ENCODE peak calls at places on chromosomes 5 and 9, in six cellular contexts. G, N, V, S, R and U are unnamed samples.

GRCh38 chr9:15182003-15182695 is 124.9 kb downstream of the TTC39B start:
- DNase-seq in G (no peak), N (no peak), V (no peak), S (no peak), R (no peak), U (no peak)

GRCh38 chr9:72665421-72665820 is 144.0 kb downstream of the TMC1 start:
- DNase-seq in G (no peak), N (no peak), V (peak), S (no peak), R (peak), U (peak)

GRCh38 chr5:57113486-57113885 is 60.4 kb upstream of the GPBP1 start:
- DNase-seq in G (no peak), N (no peak), V (no peak), S (no peak), R (no peak), U (no peak)

GRCh38 chr9:129027685-129028191 is 393 bp downstream of the SH3GLB2 start:
- DNase-seq in G (no peak), N (no peak), V (no peak), S (no peak), R (no peak), U (peak)

GRCh38 chr5:149062371-149063016 is 368 bp downstream of the SH3TC2 start:
- DNase-seq in G (no peak), N (peak), V (peak), S (no peak), R (peak), U (peak)

GRCh38 chr5:106269252-106269843 is 1401.4 kb downstream of the EFNA5 start:
- DNase-seq in G (no peak), N (peak), V (peak), S (no peak), R (peak), U (peak)

GRCh38 chr9:110928604-110929003 is 109.7 kb downstream of the LPAR1 start:
- DNase-seq in G (no peak), N (no peak), V (no peak), S (no peak), R (no peak), U (peak)

GRCh38 chr5:42021119-42021518 is 96.0 kb downstream of the FBXO4 start:
- DNase-seq in G (no peak), N (no peak), V (peak), S (no peak), R (no peak), U (peak)

GRCh38 chr9:100428871-100429654 is 2.1 kb downstream of the MSANTD3 start:
- DNase-seq in G (no peak), N (peak), V (peak), S (no peak), R (peak), U (peak)

GRCh38 chr5:59562756-59563389 is 330.7 kb downstream of the PDE4D start:
- DNase-seq in G (no peak), N (no peak), V (peak), S (peak), R (peak), U (peak)

GRCh38 chr9:24293391-24293790 is 252.3 kb downstream of the IZUMO3 start:
- DNase-seq in G (no peak), N (no peak), V (no peak), S (no peak), R (no peak), U (no peak)

GRCh38 chr5:179262126-179262920 is 82.9 kb downstream of the ADAMTS2 start:
- DNase-seq in G (peak), N (no peak), V (no peak), S (peak), R (no peak), U (no peak)

GRCh38 chr9:136051568-136052432 is 43.3 kb downstream of the NACC2 start:
- DNase-seq in G (peak), N (peak), V (peak), S (no peak), R (peak), U (peak)

GRCh38 chr5:143214890-143215289 is 188.6 kb downstream of the NR3C1 start:
- DNase-seq in G (no peak), N (no peak), V (no peak), S (no peak), R (no peak), U (no peak)

GRCh38 chr5:142957528-142957927 is 187.4 kb downstream of the ARHGAP26 start:
- DNase-seq in G (no peak), N (no peak), V (no peak), S (no peak), R (no peak), U (no peak)

GRCh38 chr5:103188436-103188835 is 68.3 kb downstream of the PPIP5K2 start:
- DNase-seq in G (no peak), N (no peak), V (no peak), S (no peak), R (no peak), U (no peak)
- TF ChIP-seq CTCF in G (no peak), N (no peak), V (no peak), S (no peak), R (no peak), U (no peak)

GRCh38 chr5:16849821-16850220 is 86.3 kb downstream of the MYO10 start:
- DNase-seq in G (no peak), N (no peak), V (no peak), S (no peak), R (no peak), U (no peak)

GRCh38 chr5:16849181-16849580 is 86.9 kb downstream of the MYO10 start:
- DNase-seq in G (no peak), N (no peak), V (no peak), S (no peak), R (no peak), U (peak)

GRCh38 chr5:16841416-16841815 is 94.7 kb downstream of the MYO10 start:
- DNase-seq in G (no peak), N (no peak), V (no peak), S (no peak), R (no peak), U (no peak)

GRCh38 chr5:16842916-16843315 is 93.2 kb downstream of the MYO10 start:
- DNase-seq in G (no peak), N (no peak), V (no peak), S (no peak), R (no peak), U (no peak)

DNA sequence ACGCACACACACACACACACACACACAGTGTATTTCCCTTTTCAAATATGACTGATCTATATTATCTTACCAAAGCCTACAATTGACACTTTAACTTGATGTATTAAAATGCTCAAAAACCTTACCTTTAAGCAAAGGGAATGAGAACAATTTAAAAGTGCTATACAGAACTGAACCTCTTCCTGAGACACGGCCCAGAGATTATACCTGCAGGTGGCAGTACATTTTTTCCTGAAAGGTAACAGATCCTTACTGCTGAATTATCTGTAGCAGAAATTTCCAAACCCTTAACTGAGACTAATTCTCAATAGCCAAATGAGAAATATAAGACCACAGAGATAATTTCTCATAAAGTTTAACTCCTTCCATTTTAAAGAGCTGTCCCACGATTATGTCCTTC is 91.1 kb downstream of the MYO10 start:
- DNase-seq in G (no peak), N (no peak), V (no peak), S (no peak), R (no peak), U (peak)
- TF ChIP-seq CTCF in G (no peak), N (peak), V (no peak), S (no peak), R (no peak), U (peak)

DNA sequence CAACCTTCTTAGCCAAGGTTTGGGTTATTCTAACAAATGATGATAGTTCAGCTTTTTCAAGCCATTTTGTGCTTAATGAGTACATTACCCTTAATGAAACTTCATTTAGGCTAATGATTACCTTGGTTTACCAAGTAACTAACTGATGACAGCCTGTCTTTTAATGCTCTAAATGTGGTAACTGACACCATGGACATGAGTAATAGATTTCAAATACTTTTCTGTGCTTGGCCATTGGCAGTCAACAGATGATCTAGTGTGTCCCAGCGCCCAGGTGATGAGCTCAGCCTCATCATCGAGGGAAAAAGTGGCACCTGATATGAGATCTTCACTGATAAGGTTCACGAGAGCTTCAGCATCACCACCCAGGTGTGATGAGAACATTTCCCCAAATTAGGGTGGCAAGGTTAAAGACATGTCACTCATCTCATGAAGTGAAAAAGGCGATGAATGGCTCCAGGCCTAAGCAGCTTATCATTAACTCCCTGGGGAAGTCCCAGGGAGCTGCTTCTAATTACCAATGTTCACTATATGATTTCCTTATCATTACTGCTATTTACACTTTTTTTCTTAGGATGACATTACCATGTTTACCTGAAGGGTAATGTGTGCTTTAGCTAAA is 296.0 kb downstream of the SPOCK1 start:
- DNase-seq in G (no peak), N (no peak), V (no peak), S (no peak), R (no peak), U (no peak)
- TF ChIP-seq CTCF in G (no peak), N (no peak), V (no peak), S (no peak), R (no peak), U (no peak)

GRCh38 chr5:91182763-91183162 is 200.4 kb downstream of the ARRDC3 start:
- DNase-seq in G (no peak), N (no peak), V (peak), S (peak), R (no peak), U (no peak)
- TF ChIP-seq CTCF in G (no peak), N (no peak), V (peak), S (peak), R (no peak), U (no peak)

GRCh38 chr5:83589786-83590185 is 118.2 kb downstream of the VCAN start:
- DNase-seq in G (no peak), N (no peak), V (no peak), S (no peak), R (no peak), U (no peak)

GRCh38 chr5:83590966-83591365 is 119.4 kb downstream of the VCAN start:
- DNase-seq in G (no peak), N (no peak), V (no peak), S (no peak), R (no peak), U (no peak)

DNA sequence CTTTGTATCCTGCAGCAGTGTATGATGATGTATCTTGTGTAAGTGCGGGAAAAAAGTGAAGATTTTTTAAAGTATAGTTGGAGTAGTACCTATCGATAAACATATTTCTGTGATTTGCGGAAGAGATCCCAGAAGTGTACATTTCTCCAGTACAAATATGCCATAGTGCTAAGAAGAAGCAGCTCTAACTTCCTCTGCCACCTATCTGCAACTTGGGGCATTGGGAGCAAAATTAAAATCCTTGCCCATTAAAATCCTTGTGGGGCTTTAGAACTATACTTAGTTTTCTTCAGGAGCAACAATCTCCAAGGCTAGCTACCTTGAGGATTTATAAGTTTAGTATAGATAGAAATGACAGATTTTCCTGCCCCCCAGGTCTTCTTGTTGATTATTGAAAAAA is 123.7 kb downstream of the VCAN start:
- DNase-seq in G (no peak), N (no peak), V (no peak), S (no peak), R (no peak), U (peak)
- TF ChIP-seq CTCF in G (peak), N (peak), V (peak), S (no peak), R (peak), U (peak)

GRCh38 chr9:137520614-137521404 is 29.4 kb downstream of the PNPLA7 start:
- DNase-seq in G (no peak), N (no peak), V (no peak), S (no peak), R (no peak), U (no peak)
- TF ChIP-seq CTCF in G (no peak), N (no peak), V (no peak), S (no peak), R (no peak), U (no peak)

DNA sequence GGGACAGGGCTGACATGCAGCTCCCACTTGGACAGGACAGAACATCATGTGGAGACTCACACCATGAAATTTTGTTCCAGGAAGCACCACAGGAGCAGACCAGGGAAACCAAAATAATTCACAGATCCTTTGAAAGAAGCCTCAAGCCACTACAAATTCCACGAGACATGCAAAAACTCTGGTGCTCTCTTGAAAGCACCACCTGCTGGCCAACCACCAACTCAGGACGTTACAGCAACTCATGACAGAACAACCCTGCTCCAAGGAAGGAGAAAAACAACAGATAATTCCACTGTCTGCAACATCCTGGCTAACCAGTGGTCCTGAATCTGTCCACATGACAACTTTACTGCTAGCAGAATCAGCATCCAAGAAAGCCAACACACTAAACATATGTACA is 516.0 kb downstream of the SPATA31D1 start:
- DNase-seq in G (no peak), N (no peak), V (no peak), S (no peak), R (no peak), U (no peak)
- TF ChIP-seq CTCF in G (no peak), N (no peak), V (no peak), S (no peak), R (no peak), U (no peak)

GRCh38 chr5:174951151-174951780 is 226.9 kb downstream of the MSX2 start:
- DNase-seq in G (no peak), N (peak), V (peak), S (peak), R (peak), U (peak)
- TF ChIP-seq CTCF in G (peak), N (peak), V (peak), S (peak), R (peak), U (peak)

DNA sequence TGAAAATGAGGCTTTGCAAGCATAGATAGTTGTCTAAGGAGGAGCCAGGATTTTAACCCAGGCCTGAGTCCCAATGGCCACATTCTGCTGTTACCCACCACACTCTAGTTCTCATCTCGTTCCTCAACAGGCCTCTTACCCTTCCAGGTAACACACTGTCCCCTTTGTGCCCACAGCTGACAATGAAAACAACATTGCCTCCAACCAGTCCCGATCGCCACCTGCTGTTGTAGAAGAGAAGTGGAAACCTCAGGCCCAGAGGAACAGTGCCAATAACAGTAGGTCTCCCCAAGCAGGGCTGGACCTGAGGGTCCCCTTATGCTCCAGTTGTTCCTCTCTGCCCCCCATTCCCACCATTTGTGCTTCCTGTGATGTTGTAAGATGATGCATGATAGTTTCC is 30.4 kb downstream of the AMBP start:
- DNase-seq in G (peak), N (peak), V (peak), S (no peak), R (no peak), U (peak)
- TF ChIP-seq CTCF in G (peak), N (peak), V (peak), S (no peak), R (peak), U (peak)